ENCODE peak calls at places on chromosome 16, in nine cellular contexts. One of them, this sample, is unnamed.

GRCh38 chr16:35798885-35799426 is 2339.5 kb downstream of the TP53TG3F start:
- DNase-seq in thoracic aorta: no peak
- DNase-seq in iPS-NIHi11: peak; percentile 26
- DNase-seq in effector CD8-positive, alpha-beta T cell: no peak
- DNase-seq in aorta: no peak
- DNase-seq in AG08395: no peak
- DNase-seq in germinal center: no peak
- DNase-seq in tibial artery: no peak
- DNase-seq in WTC11: no peak
- DNase-seq in this sample: no peak

GRCh38 chr16:26992661-26993365 is 73.9 kb upstream of the C16orf82 start:
- DNase-seq in WTC11: no peak
- DNase-seq in iPS-NIHi11: no peak
- DNase-seq in thoracic aorta: no peak
- DNase-seq in AG08395: no peak
- DNase-seq in tibial artery: no peak
- DNase-seq in germinal center: no peak
- DNase-seq in aorta: no peak
- DNase-seq in effector CD8-positive, alpha-beta T cell: no peak
- DNase-seq in this sample: no peak

GRCh38 chr16:85262558-85263196 is 150.4 kb upstream of the CIBAR2 start:
- DNase-seq in thoracic aorta: no peak
- DNase-seq in aorta: no peak
- DNase-seq in effector CD8-positive, alpha-beta T cell: no peak
- DNase-seq in tibial artery: no peak
- DNase-seq in WTC11: no peak
- DNase-seq in germinal center: no peak
- DNase-seq in iPS-NIHi11: no peak
- DNase-seq in AG08395: no peak
- DNase-seq in this sample: peak; percentile 36

GRCh38 chr16:81127051-81127450 is 30.9 kb upstream of the GCSH start:
- DNase-seq in AG08395: peak; percentile 62
- DNase-seq in aorta: no peak
- DNase-seq in tibial artery: no peak
- DNase-seq in germinal center: no peak
- DNase-seq in thoracic aorta: no peak
- DNase-seq in WTC11: no peak
- DNase-seq in iPS-NIHi11: no peak
- DNase-seq in effector CD8-positive, alpha-beta T cell: no peak
- DNase-seq in this sample: no peak

GRCh38 chr16:57667526-57668258 is 414 bp upstream of the ADGRG3 start:
- DNase-seq in germinal center: no peak
- DNase-seq in aorta: no peak
- DNase-seq in iPS-NIHi11: peak; percentile 78
- DNase-seq in thoracic aorta: no peak
- DNase-seq in AG08395: no peak
- DNase-seq in tibial artery: no peak
- DNase-seq in WTC11: peak; percentile 66
- DNase-seq in effector CD8-positive, alpha-beta T cell: no peak
- DNase-seq in this sample: no peak

GRCh38 chr16:50081428-50082018 is 15.8 kb downstream of the HEATR3 start:
- DNase-seq in effector CD8-positive, alpha-beta T cell: no peak
- DNase-seq in aorta: no peak
- DNase-seq in iPS-NIHi11: no peak
- DNase-seq in germinal center: no peak
- DNase-seq in AG08395: no peak
- DNase-seq in thoracic aorta: no peak
- DNase-seq in WTC11: no peak
- DNase-seq in tibial artery: no peak
- DNase-seq in this sample: no peak

GRCh38 chr16:83843657-83844056 is 35.9 kb downstream of the HSBP1 start:
- DNase-seq in AG08395: no peak
- DNase-seq in iPS-NIHi11: no peak
- DNase-seq in thoracic aorta: no peak
- DNase-seq in tibial artery: no peak
- DNase-seq in germinal center: peak; percentile 54
- DNase-seq in aorta: no peak
- DNase-seq in effector CD8-positive, alpha-beta T cell: no peak
- DNase-seq in WTC11: peak; percentile 27
- DNase-seq in this sample: peak; percentile 85

GRCh38 chr16:23534868-23535860 is 22.0 kb downstream of the EARS2 start:
- DNase-seq in germinal center: no peak
- DNase-seq in iPS-NIHi11: no peak
- DNase-seq in thoracic aorta: no peak
- DNase-seq in AG08395: peak; percentile 7
- DNase-seq in WTC11: no peak
- DNase-seq in tibial artery: no peak
- DNase-seq in aorta: no peak
- DNase-seq in effector CD8-positive, alpha-beta T cell: no peak
- DNase-seq in this sample: no peak

GRCh38 chr16:89047331-89048086 is 46.1 kb upstream of the ACSF3 start:
- DNase-seq in iPS-NIHi11: no peak
- DNase-seq in germinal center: no peak
- DNase-seq in WTC11: no peak
- DNase-seq in thoracic aorta: no peak
- DNase-seq in aorta: peak; percentile 62
- DNase-seq in AG08395: no peak
- DNase-seq in tibial artery: no peak
- DNase-seq in effector CD8-positive, alpha-beta T cell: no peak
- DNase-seq in this sample: no peak

GRCh38 chr16:84947996-84948854 is 63.1 kb downstream of the ZDHHC7 start:
- DNase-seq in germinal center: no peak
- DNase-seq in effector CD8-positive, alpha-beta T cell: no peak
- DNase-seq in iPS-NIHi11: no peak
- DNase-seq in AG08395: no peak
- DNase-seq in tibial artery: no peak
- DNase-seq in aorta: no peak
- DNase-seq in thoracic aorta: no peak
- DNase-seq in WTC11: no peak
- DNase-seq in this sample: no peak

GRCh38 chr16:72646615-72647014 is 401.3 kb downstream of the ZFHX3 start:
- DNase-seq in iPS-NIHi11: no peak
- DNase-seq in tibial artery: no peak
- DNase-seq in AG08395: no peak
- DNase-seq in germinal center: no peak
- DNase-seq in aorta: no peak
- DNase-seq in effector CD8-positive, alpha-beta T cell: no peak
- DNase-seq in WTC11: no peak
- DNase-seq in thoracic aorta: no peak
- DNase-seq in this sample: no peak

GRCh38 chr16:49588729-49589384 is 215.3 kb downstream of the C16orf78 start:
- DNase-seq in tibial artery: peak; percentile 27
- DNase-seq in WTC11: peak; percentile 10
- DNase-seq in thoracic aorta: no peak
- DNase-seq in germinal center: no peak
- DNase-seq in effector CD8-positive, alpha-beta T cell: no peak
- DNase-seq in iPS-NIHi11: peak; percentile 46
- DNase-seq in AG08395: no peak
- DNase-seq in aorta: no peak
- DNase-seq in this sample: no peak

GRCh38 chr16:48495303-48495702 is 110.1 kb upstream of the SIAH1 start:
- DNase-seq in tibial artery: no peak
- DNase-seq in iPS-NIHi11: no peak
- DNase-seq in aorta: no peak
- DNase-seq in germinal center: no peak
- DNase-seq in AG08395: no peak
- DNase-seq in thoracic aorta: no peak
- DNase-seq in effector CD8-positive, alpha-beta T cell: no peak
- DNase-seq in WTC11: no peak
- DNase-seq in this sample: no peak

GRCh38 chr16:81493755-81494433 is 49.3 kb downstream of the CMIP start:
- DNase-seq in effector CD8-positive, alpha-beta T cell: no peak
- DNase-seq in germinal center: no peak
- DNase-seq in tibial artery: no peak
- DNase-seq in aorta: peak; percentile 78
- DNase-seq in iPS-NIHi11: peak; percentile 77
- DNase-seq in thoracic aorta: no peak
- DNase-seq in WTC11: no peak
- DNase-seq in AG08395: peak; percentile 83
- DNase-seq in this sample: no peak

GRCh38 chr16:65154321-65154720 is 32.5 kb upstream of the CDH11 start:
- DNase-seq in thoracic aorta: no peak
- DNase-seq in AG08395: peak; percentile 4
- DNase-seq in effector CD8-positive, alpha-beta T cell: no peak
- DNase-seq in WTC11: peak; percentile 42
- DNase-seq in iPS-NIHi11: peak; percentile 50
- DNase-seq in aorta: no peak
- DNase-seq in tibial artery: no peak
- DNase-seq in germinal center: no peak
- DNase-seq in this sample: no peak

GRCh38 chr16:75265911-75266701 is 14.7 kb upstream of the BCAR1 start:
- DNase-seq in iPS-NIHi11: peak; percentile 99
- DNase-seq in AG08395: peak; percentile 96
- DNase-seq in tibial artery: peak; percentile 84
- DNase-seq in germinal center: peak; percentile 78
- DNase-seq in thoracic aorta: no peak
- DNase-seq in effector CD8-positive, alpha-beta T cell: no peak
- DNase-seq in aorta: peak; percentile 91
- DNase-seq in WTC11: peak; percentile 90
- DNase-seq in this sample: no peak

GRCh38 chr16:88383401-88384221 is 852 bp downstream of the ZNF469 start:
- DNase-seq in thoracic aorta: no peak
- DNase-seq in aorta: peak; percentile 85
- DNase-seq in effector CD8-positive, alpha-beta T cell: no peak
- DNase-seq in germinal center: no peak
- DNase-seq in tibial artery: peak; percentile 73
- DNase-seq in iPS-NIHi11: peak; percentile 61
- DNase-seq in WTC11: peak; percentile 51
- DNase-seq in AG08395: peak; percentile 74
- DNase-seq in this sample: peak; percentile 12

GRCh38 chr16:78789556-78789955 is 690.1 kb downstream of the WWOX start:
- DNase-seq in AG08395: no peak
- DNase-seq in WTC11: no peak
- DNase-seq in effector CD8-positive, alpha-beta T cell: no peak
- DNase-seq in tibial artery: no peak
- DNase-seq in iPS-NIHi11: no peak
- DNase-seq in germinal center: no peak
- DNase-seq in thoracic aorta: no peak
- DNase-seq in aorta: no peak
- DNase-seq in this sample: no peak

GRCh38 chr16:50498756-50499155 is 49.4 kb upstream of the NKD1 start:
- DNase-seq in thoracic aorta: peak; percentile 18
- DNase-seq in effector CD8-positive, alpha-beta T cell: no peak
- DNase-seq in aorta: no peak
- DNase-seq in germinal center: no peak
- DNase-seq in iPS-NIHi11: no peak
- DNase-seq in AG08395: peak; percentile 21
- DNase-seq in tibial artery: peak; percentile 87
- DNase-seq in WTC11: no peak
- DNase-seq in this sample: no peak

GRCh38 chr16:47855431-47855830 is 300.4 kb downstream of the ABCC12 start:
- DNase-seq in effector CD8-positive, alpha-beta T cell: no peak
- DNase-seq in AG08395: no peak
- DNase-seq in tibial artery: no peak
- DNase-seq in WTC11: no peak
- DNase-seq in thoracic aorta: no peak
- DNase-seq in iPS-NIHi11: no peak
- DNase-seq in germinal center: no peak
- DNase-seq in aorta: no peak
- DNase-seq in this sample: no peak